ENCODE peak calls at places on chromosomes 7 and 10, in eight cellular contexts. E is BJ; T is testis; A is endodermal cell; H is HFFc6; J is nucleus accumbens; Y is GM06990; U is stimulated activated CD4-positive, alpha-beta T cell treated with anti-CD3 and anti-CD28 coated beads, Interleukin-1b, Interleukin-23, amount 100 ng/mL, for 24 hours. M is an unnamed sample.

GRCh38 chr7:95723583-95724180 is 48.7 kb upstream of the DYNC1I1 start:
- DNase-seq in E (peak; percentile 4), T (peak; percentile 63), A (peak; percentile 84), H (peak; percentile 6), J (peak; percentile 27), Y (no peak), U (no peak), M (peak; percentile 61)

GRCh38 chr7:29224726-29225125 is 30.2 kb downstream of the CHN2 start:
- DNase-seq in E (no peak), T (no peak), A (no peak), H (no peak), J (no peak), Y (no peak), U (no peak), M (no peak)

GRCh38 chr7:118372530-118372929 is 148.0 kb downstream of the ANKRD7 start:
- DNase-seq in E (no peak), T (no peak), A (no peak), H (no peak), J (no peak), Y (no peak), U (no peak), M (peak; percentile 21)

GRCh38 chr10:23359692-23360380 is 15.2 kb upstream of the C10orf67 start:
- DNase-seq in E (no peak), T (no peak), A (no peak), H (no peak), J (no peak), Y (no peak), U (no peak), M (no peak)

GRCh38 chr10:102419561-102420442 is 834 bp upstream of the FBXL15 start:
- DNase-seq in E (no peak), T (peak; percentile 83), A (peak; percentile 93), H (no peak), J (peak; percentile 66), Y (no peak), U (no peak), M (peak; percentile 71)

GRCh38 chr7:157854066-157854891 is 517.5 kb downstream of the DNAJB6 start:
- DNase-seq in E (no peak), T (peak; percentile 82), A (no peak), H (no peak), J (no peak), Y (no peak), U (no peak), M (no peak)

GRCh38 chr10:1472605-1473004 is 264.7 kb downstream of the ADARB2 start:
- DNase-seq in E (no peak), T (no peak), A (no peak), H (no peak), J (no peak), Y (no peak), U (no peak), M (no peak)

GRCh38 chr7:568681-569035 is 49.0 kb upstream of the PDGFA start:
- DNase-seq in E (peak; percentile 9), T (peak; percentile 65), A (no peak), H (no peak), J (no peak), Y (no peak), U (no peak), M (no peak)

GRCh38 chr10:127148933-127149220 is 47.5 kb downstream of the INSYN2A start:
- DNase-seq in E (no peak), T (no peak), A (no peak), H (peak; percentile 68), J (no peak), Y (no peak), U (no peak), M (no peak)

GRCh38 chr7:29091722-29092121 is 54.6 kb downstream of the CPVL start:
- DNase-seq in E (no peak), T (no peak), A (no peak), H (no peak), J (no peak), Y (peak; percentile 45), U (no peak), M (peak; percentile 59)

GRCh38 chr7:141844256-141844655 is 3.0 kb upstream of the PRSS37 start:
- DNase-seq in E (no peak), T (no peak), A (no peak), H (no peak), J (no peak), Y (no peak), U (no peak), M (no peak)

GRCh38 chr10:99450624-99451498 is 20.4 kb upstream of the GOT1 start:
- DNase-seq in E (no peak), T (no peak), A (no peak), H (no peak), J (no peak), Y (no peak), U (no peak), M (no peak)

GRCh38 chr10:46524471-46525176 is 31.8 kb downstream of the GPRIN2 start:
- DNase-seq in E (peak; percentile 31), T (no peak), A (peak; percentile 67), H (peak; percentile 92), J (no peak), Y (no peak), U (no peak), M (no peak)

GRCh38 chr10:74139981-74140380 is 10.6 kb downstream of the AP3M1 start:
- DNase-seq in E (no peak), T (no peak), A (no peak), H (no peak), J (no peak), Y (no peak), U (no peak), M (no peak)

GRCh38 chr7:140649566-140650205 is 9.1 kb upstream of the DENND2A start:
- DNase-seq in E (no peak), T (no peak), A (no peak), H (peak; percentile 21), J (no peak), Y (no peak), U (no peak), M (no peak)

GRCh38 chr10:44674536-44674935 is 236.6 kb upstream of the TMEM72 start:
- DNase-seq in E (no peak), T (peak; percentile 51), A (no peak), H (no peak), J (no peak), Y (no peak), U (no peak), M (no peak)

GRCh38 chr7:134315679-134316538 is 821 bp downstream of the SLC35B4 start:
- DNase-seq in E (no peak), T (no peak), A (no peak), H (peak; percentile 17), J (no peak), Y (no peak), U (no peak), M (peak; percentile 60)

GRCh38 chr10:60114765-60115586 is 208.6 kb upstream of the CCDC6 start:
- DNase-seq in E (peak; percentile 17), T (no peak), A (peak; percentile 60), H (peak; percentile 62), J (no peak), Y (peak; percentile 18), U (no peak), M (peak; percentile 82)

GRCh38 chr7:151857866-151858440 is 19.0 kb downstream of the PRKAG2 start:
- DNase-seq in E (no peak), T (no peak), A (no peak), H (no peak), J (no peak), Y (no peak), U (no peak), M (no peak)

GRCh38 chr10:103712898-103713498 is 142.4 kb downstream of the SH3PXD2A start:
- DNase-seq in E (no peak), T (peak; percentile 93), A (peak; percentile 96), H (peak; percentile 69), J (peak; percentile 84), Y (no peak), U (peak; percentile 69), M (peak; percentile 87)

GRCh38 chr10:5663692-5664427 is 2.5 kb downstream of the ASB13 start:
- DNase-seq in E (no peak), T (no peak), A (peak; percentile 80), H (no peak), J (no peak), Y (no peak), U (no peak), M (no peak)

GRCh38 chr10:86364551-86365345 is 1.8 kb downstream of the GRID1 start:
- DNase-seq in E (no peak), T (no peak), A (peak; percentile 91), H (no peak), J (no peak), Y (no peak), U (no peak), M (no peak)

GRCh38 chr7:44385384-44386138 is 60.2 kb upstream of the CAMK2B start:
- DNase-seq in E (no peak), T (peak; percentile 11), A (peak; percentile 28), H (no peak), J (no peak), Y (no peak), U (no peak), M (no peak)

GRCh38 chr10:132131581-132132250 is 55.0 kb upstream of the DPYSL4 start:
- DNase-seq in E (no peak), T (no peak), A (no peak), H (no peak), J (no peak), Y (no peak), U (no peak), M (no peak)

GRCh38 chr10:88234332-88234731 is 348.8 kb downstream of the RNLS start:
- DNase-seq in E (no peak), T (peak; percentile 65), A (no peak), H (no peak), J (no peak), Y (no peak), U (no peak), M (no peak)

M was measured in NAMALWA.